ENCODE peak calls at places on chromosomes 5 and 9, in four cellular contexts. Z is thoracic aorta, M is KG1, G is endothelial cell of umbilical vein. I is an unnamed sample.

GRCh38 chr5:59002162-59002825 is 419.4 kb downstream of the RAB3C start:
- DNase-seq in Z (no peak), M (no peak), G (no peak), I (no peak)

GRCh38 chr9:38434365-38434764 is 10.1 kb upstream of the IGFBPL1 start:
- DNase-seq in G (no peak), Z (no peak), M (no peak), I (no peak)

GRCh38 chr9:88998911-88999310 is 7.6 kb downstream of the S1PR3 start:
- DNase-seq in M (no peak), G (peak; percentile 15), Z (peak; percentile 60), I (peak; percentile 73)

GRCh38 chr9:99029083-99029482 is 75.8 kb upstream of the TGFBR1 start:
- DNase-seq in G (no peak), Z (no peak), M (no peak), I (no peak)

GRCh38 chr5:138724470-138725146 is 28.6 kb upstream of the CTNNA1 start:
- DNase-seq in Z (no peak), M (no peak), G (peak; percentile 30), I (no peak)

GRCh38 chr5:153660919-153661318 is 170.4 kb downstream of the GRIA1 start:
- DNase-seq in M (no peak), G (no peak), Z (no peak), I (no peak)

GRCh38 chr9:87119328-87119881 is 172.1 kb upstream of the GAS1 start:
- DNase-seq in Z (no peak), M (no peak), G (peak; percentile 41), I (no peak)

GRCh38 chr9:108567571-108567970 is 288.2 kb downstream of the ACTL7B start:
- DNase-seq in G (no peak), M (no peak), Z (no peak), I (no peak)

GRCh38 chr9:133686642-133687575 is 50.7 kb downstream of the DBH start:
- DNase-seq in G (no peak), M (no peak), Z (no peak), I (no peak)

GRCh38 chr5:30446456-30446855 is 747.0 kb upstream of the CDH6 start:
- DNase-seq in M (no peak), Z (no peak), G (no peak), I (no peak)

GRCh38 chr5:113090336-113091106 is 113.9 kb downstream of the DCP2 start:
- DNase-seq in G (peak; percentile 70), Z (no peak), M (no peak), I (no peak)

GRCh38 chr5:89930591-89931383 is 478.8 kb downstream of the CETN3 start:
- DNase-seq in G (peak; percentile 88), Z (no peak), M (no peak), I (no peak)

GRCh38 chr9:108180511-108180910 is 675.3 kb downstream of the ACTL7B start:
- DNase-seq in G (no peak), Z (no peak), M (no peak), I (no peak)

GRCh38 chr9:107952773-107953172 is 463.2 kb upstream of the KLF4 start:
- DNase-seq in G (no peak), Z (no peak), M (no peak), I (no peak)

GRCh38 chr9:97475079-97475478 is 26.4 kb upstream of the TMOD1 start:
- DNase-seq in Z (no peak), M (no peak), G (no peak), I (no peak)

GRCh38 chr9:119215651-119216050 is 153.6 kb downstream of the BRINP1 start:
- DNase-seq in Z (no peak), M (no peak), G (no peak), I (no peak)

GRCh38 chr9:4970970-4971641 is 14.0 kb upstream of the JAK2 start:
- DNase-seq in Z (no peak), M (no peak), G (no peak), I (no peak)

GRCh38 chr9:129501771-129502324 is 119.1 kb downstream of the C9orf50 start:
- DNase-seq in M (no peak), Z (no peak), G (no peak), I (no peak)

GRCh38 chr5:68846828-68847227 is 247.0 kb upstream of the SLC30A5 start:
- DNase-seq in Z (no peak), G (no peak), M (no peak), I (no peak)

GRCh38 chr5:166768536-166768935 is 1522.9 kb upstream of the WWC1 start:
- DNase-seq in Z (no peak), G (no peak), M (no peak), I (no peak)

GRCh38 chr9:110048976-110049698 is 158.8 kb downstream of the C9orf152 start:
- DNase-seq in M (no peak), Z (no peak), G (no peak), I (no peak)

GRCh38 chr9:122261469-122261881 is 3.2 kb downstream of the RBM18 start:
- DNase-seq in G (peak; percentile 31), M (no peak), Z (peak; percentile 30), I (no peak)

GRCh38 chr9:112884721-112885120 is 6.0 kb downstream of the SLC46A2 start:
- DNase-seq in M (no peak), Z (no peak), G (no peak), I (no peak)

GRCh38 chr9:68981825-68982224 is 32.1 kb downstream of the PRKACG start:
- DNase-seq in Z (no peak), G (no peak), M (no peak), I (no peak)

GRCh38 chr5:173973614-173973969 is 15.4 kb upstream of the C5orf47 start:
- DNase-seq in G (no peak), Z (no peak), M (no peak), I (no peak)